ENCODE peak calls at places on chromosomes 5 and 9, in ten cellular contexts. D is stomach, Y is GM10248, V is psoas muscle, K is AG09309, S is uterus, T is HFF-Myc, W is astrocyte of the spinal cord, J is brain microvascular endothelial cell, M is fibroblast of mammary gland. I is an unnamed sample.

GRCh38 chr5:19771174-19771835 is 216.7 kb downstream of the CDH18 start:
- DNase-seq in K (no peak), V (no peak), S (no peak), D (no peak), T (no peak), Y (no peak), M (no peak), W (peak), J (no peak), I (no peak)

GRCh38 chr9:97703437-97704326 is 6.5 kb upstream of the XPA start:
- DNase-seq in J (peak), S (peak), K (peak), M (peak), V (no peak), W (peak), Y (no peak), D (no peak), T (no peak), I (peak)

GRCh38 chr5:58188287-58188651 is 271.6 kb downstream of the PLK2 start:
- DNase-seq in K (peak), V (no peak), W (peak), J (peak), D (no peak), T (no peak), Y (no peak), M (peak), S (no peak), I (peak)

GRCh38 chr9:86549920-86550319 is 195.7 kb upstream of the TUT7 start:
- DNase-seq in J (no peak), T (no peak), D (no peak), S (no peak), W (no peak), M (peak), V (no peak), K (peak), Y (no peak), I (no peak)

GRCh38 chr9:121887553-121888437 is 205.3 kb downstream of the TTLL11 start:
- DNase-seq in D (no peak), W (peak), Y (no peak), K (no peak), T (no peak), V (no peak), M (peak), S (no peak), J (peak), I (no peak)

GRCh38 chr5:35360671-35361070 is 130.4 kb upstream of the PRLR start:
- DNase-seq in M (no peak), Y (no peak), S (no peak), T (no peak), D (no peak), V (no peak), K (no peak), W (no peak), J (no peak), I (no peak)

GRCh38 chr9:89449261-89449671 is 48.6 kb downstream of the SEMA4D start:
- DNase-seq in D (no peak), K (no peak), T (no peak), S (no peak), M (no peak), J (no peak), Y (no peak), V (no peak), W (no peak), I (no peak)

GRCh38 chr9:112308576-112308975 is 24.8 kb downstream of the PTBP3 start:
- DNase-seq in J (no peak), Y (no peak), T (no peak), W (no peak), D (no peak), K (no peak), V (no peak), M (no peak), S (no peak), I (no peak)

GRCh38 chr5:102958481-102959011 is 161.4 kb downstream of the GIN1 start:
- DNase-seq in D (no peak), V (no peak), K (no peak), W (peak), J (peak), S (no peak), T (peak), Y (no peak), M (peak), I (peak)

GRCh38 chr9:87537625-87538024 is 40.0 kb downstream of the DAPK1 start:
- DNase-seq in M (no peak), S (no peak), T (peak), J (no peak), D (no peak), Y (no peak), W (no peak), V (no peak), K (no peak), I (no peak)

GRCh38 chr5:157280927-157281326 is 15.0 kb downstream of the CYFIP2 start:
- DNase-seq in V (no peak), D (no peak), S (no peak), J (peak), T (peak), M (peak), K (peak), W (peak), Y (no peak), I (peak)

GRCh38 chr5:177495243-177496060 is 2.0 kb downstream of the PDLIM7 start:
- DNase-seq in V (peak), K (peak), Y (peak), D (peak), S (peak), J (peak), M (peak), T (peak), W (peak), I (peak)

GRCh38 chr9:126538550-126538949 is 75.2 kb upstream of the LMX1B start:
- DNase-seq in M (no peak), J (no peak), V (no peak), Y (no peak), D (no peak), K (no peak), W (no peak), T (no peak), S (no peak), I (no peak)

GRCh38 chr5:176823869-176824412 is 13.6 kb downstream of the UNC5A start:
- DNase-seq in K (no peak), M (no peak), D (no peak), J (no peak), T (no peak), W (no peak), V (peak), Y (no peak), S (no peak), I (no peak)

GRCh38 chr5:125083932-125084331 is 337.5 kb upstream of the ZNF608 start:
- DNase-seq in V (no peak), J (peak), D (no peak), K (peak), Y (no peak), T (peak), M (peak), S (no peak), W (peak), I (peak)

GRCh38 chr9:22595805-22596204 is 149.2 kb downstream of the DMRTA1 start:
- DNase-seq in T (no peak), J (no peak), K (no peak), V (no peak), S (no peak), W (no peak), M (peak), D (no peak), Y (no peak), I (no peak)

GRCh38 chr5:99955962-99956361 is 579.2 kb upstream of the FAM174A start:
- DNase-seq in J (no peak), Y (no peak), M (no peak), T (no peak), K (no peak), V (no peak), W (no peak), S (no peak), D (no peak), I (no peak)

GRCh38 chr9:33375841-33376321 is 26.5 kb downstream of the AQP7 start:
- DNase-seq in Y (no peak), S (peak), D (no peak), K (no peak), J (no peak), T (no peak), M (peak), W (no peak), V (peak), I (no peak)

DNA sequence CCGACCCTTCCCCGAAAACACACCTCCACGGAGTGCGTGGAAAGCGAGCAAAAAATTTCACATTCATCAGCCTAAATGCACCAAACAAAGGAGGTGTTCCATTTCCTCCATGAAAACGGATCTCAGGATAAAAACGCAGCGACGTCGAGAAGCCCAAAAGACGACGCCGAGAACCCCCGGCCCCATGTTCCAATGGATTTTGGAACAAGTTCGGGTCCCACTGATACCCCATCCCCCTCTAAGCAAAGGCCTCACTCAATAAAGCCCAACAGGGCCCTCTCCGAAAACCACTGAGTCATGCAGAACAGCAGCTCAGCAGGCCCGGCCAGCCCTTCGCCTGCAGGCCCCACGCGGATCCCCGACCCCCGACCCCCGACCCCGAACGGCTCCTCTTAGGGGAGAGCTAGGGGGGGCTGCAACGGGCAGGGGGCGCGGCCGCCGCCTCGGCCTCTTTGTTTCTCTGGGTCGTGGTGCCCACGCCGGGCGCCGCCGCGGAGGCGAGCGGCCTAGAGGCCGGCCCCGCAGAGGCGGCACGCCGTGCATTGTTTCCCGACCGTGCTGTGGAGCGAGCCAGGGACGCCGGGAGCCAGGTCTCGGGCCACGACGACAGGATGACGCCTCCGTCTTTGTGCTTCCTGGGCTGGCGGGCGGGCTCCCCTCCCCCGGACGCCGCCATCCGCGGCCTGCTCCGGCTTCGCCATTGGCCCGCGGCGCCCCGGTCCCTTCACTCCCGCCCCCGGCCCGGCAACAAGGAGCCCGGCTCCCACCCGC is 915 bp downstream of the ZFAND5 start:
- DNase-seq in D (peak), K (no peak), T (no peak), S (peak), Y (peak), M (peak), W (peak), V (peak), J (no peak), I (no peak)
- TF ChIP-seq CTCF in D (no peak), K (no peak), T (no peak), S (no peak), Y (no peak), M (no peak), W (no peak), V (no peak), J (no peak), I (no peak)

GRCh38 chr9:30198463-30199309 is 2185.8 kb upstream of the ACO1 start:
- DNase-seq in T (no peak), Y (no peak), J (no peak), V (no peak), W (no peak), D (no peak), K (no peak), S (no peak), M (no peak), I (no peak)
- TF ChIP-seq CTCF in T (no peak), Y (no peak), J (no peak), V (no peak), W (no peak), D (no peak), K (no peak), S (no peak), M (no peak), I (no peak)

DNA sequence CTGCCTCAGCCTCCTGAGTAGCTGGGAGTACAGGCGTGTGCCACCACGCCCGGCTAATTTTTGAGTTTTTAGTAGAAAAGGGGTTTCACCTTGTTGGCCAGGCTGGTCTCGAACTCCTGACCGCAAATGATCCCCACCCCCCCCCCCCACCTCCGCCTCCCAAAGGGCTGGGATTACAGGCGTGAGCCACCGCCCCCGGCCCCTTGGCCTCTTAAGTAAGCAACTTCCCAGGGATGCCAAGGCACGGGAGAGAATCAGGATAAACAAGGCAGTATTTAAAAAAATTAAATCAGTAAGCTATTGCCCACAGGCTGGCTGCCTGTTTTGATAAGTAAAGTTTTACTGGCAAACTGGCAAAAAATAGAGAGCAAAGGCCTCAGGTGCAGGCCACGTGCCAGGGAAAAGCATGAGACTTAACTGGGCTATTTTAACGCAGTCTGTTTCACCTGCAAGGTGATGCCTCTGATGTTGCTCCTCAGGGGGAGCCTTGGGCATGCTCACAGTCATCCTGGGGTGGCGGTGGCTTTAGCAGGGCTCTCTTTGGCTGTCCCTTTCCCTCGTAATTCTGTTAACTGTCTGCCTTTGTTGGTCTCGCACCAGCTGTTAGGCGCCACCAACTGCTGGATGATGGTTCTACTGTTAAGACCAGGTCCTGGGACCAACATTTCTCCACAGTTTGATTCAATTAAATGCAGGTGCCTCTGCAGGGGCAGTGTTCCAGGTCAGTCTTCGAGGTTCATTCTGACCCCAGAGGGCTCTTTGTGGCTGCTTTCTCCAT is 19.4 kb upstream of the RNF130 start:
- DNase-seq in W (peak), K (no peak), D (peak), J (peak), Y (no peak), S (no peak), M (peak), V (no peak), T (no peak), I (no peak)
- TF ChIP-seq CTCF in W (peak), K (peak), D (no peak), J (peak), Y (peak), S (no peak), M (no peak), V (no peak), T (no peak), I (peak)

GRCh38 chr5:160685695-160686094 is 166.3 kb downstream of the ATP10B start:
- DNase-seq in W (no peak), D (no peak), K (no peak), J (no peak), M (peak), V (no peak), T (no peak), Y (peak), S (no peak), I (no peak)
- TF ChIP-seq CTCF in W (no peak), D (no peak), K (no peak), J (no peak), M (peak), V (no peak), T (no peak), Y (no peak), S (no peak), I (peak)

DNA sequence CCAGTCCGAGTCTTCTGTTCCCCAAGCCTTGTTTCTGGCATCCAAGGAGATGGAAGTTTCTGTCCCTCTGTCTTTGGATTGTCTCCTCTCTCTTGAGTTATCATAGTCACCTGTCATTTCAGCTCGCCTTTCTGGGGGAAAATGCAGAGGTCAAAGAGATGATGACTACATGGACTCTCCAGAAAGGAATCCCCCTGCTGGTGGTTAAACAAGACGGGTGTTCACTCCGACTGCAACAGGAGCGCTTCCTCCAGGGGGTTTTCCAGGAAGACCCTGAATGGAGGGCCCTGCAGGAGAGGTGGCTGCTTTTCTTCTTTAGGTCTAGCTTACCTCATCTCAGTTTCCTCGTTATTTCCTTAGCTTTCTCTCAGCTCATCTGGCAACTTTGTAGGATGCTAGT is 25.1 kb downstream of the ERAP2 start:
- DNase-seq in Y (no peak), K (no peak), J (no peak), S (no peak), D (no peak), M (no peak), W (no peak), T (no peak), V (no peak), I (no peak)
- TF ChIP-seq CTCF in Y (no peak), K (no peak), J (peak), S (no peak), D (no peak), M (no peak), W (peak), T (peak), V (peak), I (peak)

DNA sequence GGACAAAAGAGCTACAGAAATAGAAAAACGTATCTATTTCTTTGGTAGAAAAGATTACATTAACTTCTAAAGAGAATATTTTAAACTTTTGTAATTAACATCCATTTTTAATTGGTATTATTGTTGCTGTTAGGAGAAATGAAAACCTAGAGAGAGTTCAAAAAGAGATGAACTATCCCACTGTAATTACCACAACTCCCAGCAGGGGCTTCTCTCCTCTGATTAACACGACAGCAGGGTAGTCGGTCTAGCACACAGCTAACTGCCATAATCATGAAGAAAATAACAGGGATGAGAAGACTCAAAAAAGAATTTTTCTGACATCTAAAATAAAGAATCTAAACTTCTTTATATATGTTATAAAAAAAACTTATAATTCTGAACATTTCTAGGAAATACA is 86.2 kb upstream of the CDH9 start:
- DNase-seq in T (no peak), S (no peak), M (peak), D (no peak), V (no peak), W (peak), J (peak), Y (no peak), K (no peak), I (peak)
- TF ChIP-seq CTCF in T (peak), S (no peak), M (peak), D (no peak), V (no peak), W (peak), J (peak), Y (no peak), K (peak), I (peak)

GRCh38 chr5:169942181-169942580 is 38.1 kb downstream of the INSYN2B start:
- DNase-seq in S (no peak), Y (no peak), K (peak), J (no peak), M (peak), W (no peak), T (no peak), V (no peak), D (no peak), I (peak)

GRCh38 chr5:169944922-169945675 is 35.2 kb downstream of the INSYN2B start:
- DNase-seq in W (no peak), D (no peak), Y (peak), K (no peak), S (no peak), T (no peak), M (peak), V (no peak), J (no peak), I (no peak)

GRCh38 chr5:169944115-169944514 is 36.2 kb downstream of the INSYN2B start:
- DNase-seq in S (no peak), Y (no peak), M (no peak), T (no peak), J (no peak), W (no peak), K (no peak), V (no peak), D (no peak), I (no peak)

GRCh38 chr5:169946743-169947142 is 33.6 kb downstream of the INSYN2B start:
- DNase-seq in D (no peak), J (no peak), K (no peak), W (no peak), M (peak), Y (no peak), T (no peak), V (no peak), S (no peak), I (no peak)

DNA sequence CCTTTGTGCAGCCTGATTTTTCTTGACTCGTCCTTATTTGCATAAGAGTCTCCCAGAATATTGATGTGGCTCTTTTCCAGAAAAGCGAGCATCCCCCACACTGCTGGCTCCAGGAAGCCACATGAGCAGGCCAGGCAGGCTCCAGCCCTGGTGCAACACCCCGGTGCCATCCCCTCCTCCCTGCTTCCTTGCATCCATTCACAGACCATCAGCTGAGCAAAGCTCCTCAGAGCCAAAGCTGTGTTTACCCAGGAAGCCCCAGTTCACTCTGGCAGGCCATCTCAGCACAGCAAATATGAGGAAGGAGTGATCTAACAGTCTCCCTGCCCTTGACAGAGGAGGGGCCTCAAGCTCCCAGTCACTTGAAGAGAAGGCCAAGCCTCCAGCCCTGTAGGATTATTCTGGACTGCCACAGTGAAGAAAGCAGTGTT is 34.4 kb downstream of the INSYN2B start:
- DNase-seq in W (peak), V (peak), D (peak), Y (no peak), T (peak), K (peak), J (peak), M (peak), S (no peak), I (peak)
- TF ChIP-seq CTCF in W (no peak), V (no peak), D (no peak), Y (no peak), T (no peak), K (no peak), J (no peak), M (no peak), S (no peak), I (no peak)

DNA sequence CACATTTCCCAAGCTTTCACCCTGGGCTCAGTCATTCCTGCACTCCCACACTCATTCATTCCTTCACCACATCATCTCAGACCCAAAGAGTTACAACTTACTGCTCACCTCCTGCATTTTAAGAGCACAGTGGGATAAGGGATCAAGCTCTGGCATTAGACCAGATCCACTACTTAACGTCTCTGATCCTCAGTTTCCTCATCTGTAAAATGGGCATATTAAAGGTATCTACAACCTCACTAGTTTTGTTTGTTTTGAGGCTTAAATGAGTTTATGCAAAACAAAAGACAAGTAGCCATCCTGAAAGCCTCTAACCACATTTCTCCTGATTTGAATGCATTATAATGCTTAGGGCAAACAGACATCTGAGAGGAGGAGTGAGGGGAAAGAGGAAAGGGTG is 77.6 kb downstream of the KLHL3 start:
- DNase-seq in D (no peak), W (no peak), Y (no peak), J (no peak), V (no peak), K (no peak), S (no peak), T (no peak), M (no peak), I (no peak)
- TF ChIP-seq CTCF in D (no peak), W (no peak), Y (no peak), J (no peak), V (no peak), K (no peak), S (no peak), T (no peak), M (no peak), I (no peak)

GRCh38 chr9:104494808-104495207 is 9.3 kb upstream of the OR13F1 start:
- DNase-seq in D (no peak), M (peak), Y (no peak), J (no peak), V (no peak), W (no peak), T (no peak), S (no peak), K (no peak), I (no peak)
- TF ChIP-seq CTCF in D (no peak), M (peak), Y (no peak), J (peak), V (no peak), W (no peak), T (no peak), S (no peak), K (no peak), I (no peak)

GRCh38 chr9:77449177-77450092 is 198.7 kb downstream of the GNA14 start:
- DNase-seq in M (peak), W (peak), J (peak), K (peak), Y (no peak), V (no peak), T (no peak), D (no peak), S (no peak), I (peak)
- TF ChIP-seq CTCF in M (no peak), W (no peak), J (peak), K (no peak), Y (no peak), V (no peak), T (no peak), D (no peak), S (no peak), I (peak)